ENCODE peak calls at places on chromosomes 11 and 22, in ten cellular contexts. Q is aorta, W is transverse colon, B is ovary, I is PC-3, X is OCI-LY7, R is astrocyte of the spinal cord, G is MM.1S, D is DND-41, F is endodermal cell. Z is an unnamed sample.

GRCh38 chr11:122978303-122978620 is 3.4 kb downstream of the BSX start:
- DNase-seq in G (no peak), X (no peak), W (no peak), Q (no peak), R (no peak), I (no peak), B (no peak), D (no peak), F (no peak), Z (no peak)

GRCh38 chr11:130088217-130088616 is 18.5 kb downstream of the APLP2 start:
- DNase-seq in B (no peak), Q (no peak), X (no peak), G (no peak), R (no peak), W (no peak), I (peak), D (no peak), F (no peak), Z (no peak)

GRCh38 chr11:26950260-26950719 is 43.6 kb upstream of the FIBIN start:
- DNase-seq in F (no peak), W (peak), G (no peak), Q (no peak), R (peak), D (no peak), B (no peak), I (no peak), X (no peak), Z (peak)

GRCh38 chr11:68398870-68399865 is 61.4 kb upstream of the PPP6R3 start:
- DNase-seq in F (no peak), G (no peak), X (no peak), D (no peak), I (no peak), R (no peak), B (peak), W (peak), Q (peak), Z (no peak)

GRCh38 chr11:34481307-34481706 is 32.3 kb downstream of the ELF5 start:
- DNase-seq in X (no peak), D (no peak), Q (no peak), W (no peak), F (peak), I (peak), B (no peak), G (no peak), R (no peak), Z (no peak)

GRCh38 chr22:30459206-30460052 is 12.4 kb downstream of the SEC14L3 start:
- DNase-seq in B (no peak), D (peak), F (peak), R (peak), G (peak), X (peak), Q (no peak), W (no peak), I (peak), Z (no peak)

GRCh38 chr11:7488681-7489080 is 3.4 kb downstream of the OLFML1 start:
- DNase-seq in X (no peak), Q (no peak), W (no peak), D (no peak), I (no peak), B (no peak), G (no peak), R (no peak), F (no peak), Z (no peak)

GRCh38 chr11:128303383-128303782 is 284.0 kb downstream of the ETS1 start:
- DNase-seq in X (no peak), R (no peak), W (no peak), I (no peak), Q (no peak), B (no peak), G (no peak), F (no peak), D (no peak), Z (no peak)

GRCh38 chr11:103582351-103582909 is 454.0 kb upstream of the DDI1 start:
- DNase-seq in Q (no peak), W (no peak), G (no peak), X (no peak), R (no peak), D (no peak), I (peak), F (no peak), B (no peak), Z (no peak)

GRCh38 chr11:41947392-41947791 is 487.9 kb upstream of the LRRC4C start:
- DNase-seq in G (no peak), Q (no peak), R (no peak), B (no peak), I (no peak), D (no peak), F (no peak), X (no peak), W (no peak), Z (no peak)

GRCh38 chr11:121588747-121589146 is 136.0 kb upstream of the SORL1-AS1 start:
- DNase-seq in R (no peak), B (no peak), W (no peak), D (no peak), Q (no peak), I (no peak), G (no peak), F (no peak), X (peak), Z (no peak)

GRCh38 chr11:124760806-124761205 is 1.3 kb downstream of the ESAM start:
- DNase-seq in B (no peak), W (no peak), Q (no peak), R (no peak), D (no peak), G (no peak), F (peak), I (no peak), X (no peak), Z (no peak)

GRCh38 chr22:19430890-19431541 is 517 bp downstream of the HIRA start:
- DNase-seq in Q (peak), D (no peak), W (peak), G (peak), X (peak), F (peak), I (peak), B (peak), R (peak), Z (no peak)

GRCh38 chr22:26457661-26458272 is 25.8 kb downstream of the HPS4 start:
- DNase-seq in X (no peak), W (no peak), D (no peak), B (no peak), Q (no peak), F (no peak), R (no peak), G (no peak), I (no peak), Z (no peak)

GRCh38 chr11:20355221-20356219 is 8.0 kb upstream of the HTATIP2 start:
- DNase-seq in R (peak), Q (no peak), D (peak), W (peak), X (peak), F (peak), I (peak), G (peak), B (no peak), Z (no peak)

GRCh38 chr11:1444823-1445422 is 41.7 kb downstream of the MOB2 start:
- DNase-seq in W (no peak), B (no peak), D (no peak), I (no peak), F (no peak), G (no peak), X (no peak), R (no peak), Q (no peak), Z (no peak)

GRCh38 chr11:69727266-69727665 is 23.4 kb upstream of the FGF19 start:
- DNase-seq in W (no peak), R (no peak), D (no peak), X (no peak), F (no peak), Q (no peak), G (no peak), I (no peak), B (no peak), Z (no peak)

GRCh38 chr22:23245799-23246136 is 65.5 kb downstream of the BCR start:
- DNase-seq in X (no peak), B (no peak), I (no peak), F (no peak), W (no peak), Q (no peak), R (no peak), D (no peak), G (no peak), Z (no peak)

GRCh38 chr11:121654506-121655480 is 202.0 kb upstream of the SORL1-AS1 start:
- DNase-seq in G (no peak), X (no peak), D (no peak), R (no peak), I (peak), W (no peak), Q (no peak), F (no peak), B (no peak), Z (no peak)

GRCh38 chr11:95764267-95764898 is 25.2 kb downstream of the FAM76B start:
- DNase-seq in X (peak), G (peak), Q (no peak), F (no peak), I (peak), B (no peak), R (peak), W (no peak), D (no peak), Z (peak)

GRCh38 chr11:10328314-10329090 is 23.6 kb downstream of the ADM start:
- DNase-seq in R (peak), X (no peak), G (no peak), W (no peak), I (peak), B (no peak), Q (no peak), D (no peak), F (no peak), Z (no peak)

GRCh38 chr11:116109228-116109627 is 605.0 kb upstream of the CADM1 start:
- DNase-seq in X (no peak), W (no peak), Q (no peak), G (no peak), D (no peak), R (peak), I (peak), B (no peak), F (peak), Z (no peak)

GRCh38 chr11:37124384-37124783 is 526.3 kb upstream of the RAG2 start:
- DNase-seq in W (no peak), D (no peak), G (no peak), I (peak), X (no peak), B (no peak), Q (no peak), R (no peak), F (no peak), Z (no peak)

GRCh38 chr22:46012182-46012880 is 35.4 kb upstream of the WNT7B start:
- DNase-seq in B (peak), I (no peak), D (no peak), R (no peak), X (no peak), F (no peak), Q (peak), W (peak), G (no peak), Z (no peak)

GRCh38 chr11:69832561-69833413 is 13.6 kb upstream of the FGF3 start:
- DNase-seq in G (no peak), X (no peak), D (no peak), W (no peak), I (no peak), Q (no peak), F (peak), B (no peak), R (no peak), Z (no peak)

GRCh38 chr22:27668828-27669797 is 132.4 kb downstream of the MN1 start:
- DNase-seq in D (no peak), F (peak), I (peak), X (no peak), R (peak), B (no peak), Q (no peak), W (peak), G (no peak), Z (peak)

GRCh38 chr22:39559456-39560105 is 11.0 kb upstream of the CACNA1I start:
- DNase-seq in I (peak), Q (no peak), X (peak), G (no peak), R (no peak), D (no peak), B (no peak), F (peak), W (no peak), Z (no peak)

GRCh38 chr11:19769820-19770219 is 57.2 kb downstream of the NAV2 start:
- DNase-seq in Q (no peak), X (no peak), R (peak), W (no peak), G (peak), F (no peak), B (no peak), D (no peak), I (peak), Z (peak)

GRCh38 chr22:48900626-48901025 is 927.0 kb downstream of the BRD1 start:
- DNase-seq in D (no peak), F (no peak), B (no peak), G (no peak), I (no peak), W (no peak), R (no peak), X (no peak), Q (no peak), Z (no peak)

GRCh38 chr11:29024386-29024785 is 916.2 kb downstream of the METTL15 start:
- DNase-seq in D (no peak), I (no peak), W (no peak), B (no peak), G (no peak), R (peak), X (no peak), F (no peak), Q (no peak), Z (no peak)

GRCh38 chr11:8403310-8403709 is 139.6 kb upstream of the LMO1 start:
- DNase-seq in X (no peak), G (no peak), F (no peak), I (peak), Q (no peak), R (peak), W (no peak), D (no peak), B (no peak), Z (no peak)

GRCh38 chr11:102967497-102967896 is 12.0 kb upstream of the MMP13 start:
- DNase-seq in G (no peak), X (no peak), B (no peak), Q (no peak), D (no peak), I (no peak), R (no peak), F (no peak), W (no peak), Z (no peak)

GRCh38 chr11:78870655-78871054 is 296.0 kb upstream of the NARS2 start:
- DNase-seq in D (no peak), X (no peak), B (no peak), W (no peak), F (no peak), I (no peak), R (no peak), Q (no peak), G (peak), Z (no peak)

GRCh38 chr11:78868563-78868962 is 293.9 kb upstream of the NARS2 start:
- DNase-seq in B (no peak), D (no peak), W (no peak), X (no peak), F (no peak), R (peak), G (peak), Q (no peak), I (no peak), Z (no peak)

DNA sequence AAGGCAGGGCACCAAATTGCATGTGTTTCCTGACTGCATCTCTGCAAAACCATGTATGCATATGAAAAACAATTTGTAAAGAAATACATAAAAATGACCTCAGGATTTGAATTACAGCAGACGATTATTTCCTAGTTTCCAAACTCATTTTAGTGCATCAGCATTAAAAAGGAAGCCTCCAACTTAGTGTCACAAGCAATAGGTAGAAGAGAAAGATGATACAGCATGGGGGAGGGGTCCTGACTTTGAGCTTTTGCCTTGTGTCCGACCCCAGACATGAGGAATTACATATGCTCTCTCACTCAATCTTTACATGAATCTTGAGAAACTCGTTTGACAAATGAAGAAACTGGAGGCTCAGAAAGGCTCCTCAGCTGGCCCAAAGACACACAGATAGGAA is 294.6 kb upstream of the NARS2 start:
- DNase-seq in Q (no peak), B (no peak), I (no peak), R (no peak), W (no peak), X (no peak), F (no peak), G (peak), D (no peak), Z (no peak)
- H3K4me3 ChIP-seq in Q (no peak), B (no peak), I (no peak), R (no peak), W (no peak), X (no peak), F (no peak), G (no peak), D (no peak), Z (no peak)

GRCh38 chr11:109945626-109946321 is 147.4 kb upstream of the ZC3H12C start:
- DNase-seq in R (no peak), D (no peak), X (no peak), Q (no peak), B (no peak), W (no peak), F (no peak), G (no peak), I (peak), Z (no peak)
- H3K4me3 ChIP-seq in R (no peak), D (no peak), X (peak), Q (peak), B (peak), W (peak), F (no peak), G (peak), I (peak), Z (no peak)

GRCh38 chr22:20815477-20816050 is 41.7 kb downstream of the SERPIND1 start:
- DNase-seq in G (no peak), R (no peak), X (no peak), F (no peak), I (no peak), W (no peak), B (no peak), Q (no peak), D (no peak), Z (no peak)
- H3K4me3 ChIP-seq in G (no peak), R (no peak), X (no peak), F (no peak), I (no peak), W (no peak), B (no peak), Q (no peak), D (no peak), Z (no peak)

GRCh38 chr22:50505776-50506610 is 1.5 kb downstream of the LMF2 start:
- DNase-seq in D (peak), B (no peak), G (no peak), I (no peak), R (no peak), Q (peak), W (no peak), X (no peak), F (no peak), Z (no peak)
- H3K4me3 ChIP-seq in D (peak), B (peak), G (peak), I (peak), R (peak), Q (no peak), W (peak), X (peak), F (peak), Z (peak)

GRCh38 chr11:44787070-44787469 is 60.3 kb downstream of the TSPAN18 start:
- DNase-seq in Q (no peak), F (no peak), W (no peak), D (no peak), R (no peak), I (no peak), B (no peak), G (no peak), X (no peak), Z (no peak)
- H3K4me3 ChIP-seq in Q (no peak), F (no peak), W (no peak), D (no peak), R (no peak), I (no peak), B (no peak), G (no peak), X (no peak), Z (no peak)

DNA sequence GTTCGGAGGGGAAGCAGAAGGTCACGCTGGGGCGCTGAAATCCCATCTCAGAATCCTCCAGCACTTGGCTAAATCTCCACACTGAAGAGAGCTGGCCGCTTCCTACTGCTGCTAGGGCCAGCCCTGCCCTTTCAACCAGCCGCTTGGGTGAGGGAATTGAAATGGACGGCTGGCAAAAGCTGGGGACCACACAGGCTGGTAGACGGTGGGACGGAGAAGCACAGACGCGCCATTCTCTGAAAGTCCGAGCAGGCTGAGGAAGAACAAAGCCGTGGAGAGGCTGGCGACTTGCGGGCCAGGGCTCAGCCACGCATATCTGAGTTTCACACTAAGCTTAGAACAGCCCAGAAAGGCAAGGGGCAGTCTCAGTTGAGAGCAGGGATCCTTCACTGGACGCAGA is 3.6 kb downstream of the EHD1 start:
- DNase-seq in B (no peak), X (no peak), F (no peak), D (no peak), Q (no peak), G (no peak), W (no peak), R (no peak), I (no peak), Z (no peak)
- H3K4me3 ChIP-seq in B (no peak), X (peak), F (no peak), D (no peak), Q (no peak), G (no peak), W (peak), R (peak), I (peak), Z (no peak)

Z was measured in skeletal muscle cell.